ENCODE peak calls at places on chromosomes 4 and X, in six cellular contexts. L is prostate gland, Z is sigmoid colon, V is breast epithelium, J is upper lobe of left lung, M is stomach. I is an unnamed sample.
A peak's percentile ranks its signal among the peaks of the same experiment; 100 is the strongest.

GRCh38 chr4:71857713-71858451 is 74.0 kb upstream of the GC start:
- DNase-seq in L (no peak), Z (no peak), V (no peak), J (peak; percentile 20), M (peak; percentile 44), I (no peak)

GRCh38 chrX:135431886-135432285 is 10.1 kb downstream of the SMIM10L2A start:
- DNase-seq in L (no peak), Z (no peak), V (no peak), J (no peak), M (no peak), I (no peak)

GRCh38 chr4:19309365-19309764 is 942.3 kb upstream of the SLIT2 start:
- DNase-seq in L (no peak), Z (no peak), V (no peak), J (no peak), M (no peak), I (no peak)

GRCh38 chrX:148871422-148872152 is 371.2 kb downstream of the AFF2 start:
- DNase-seq in L (no peak), Z (no peak), V (peak; percentile 46), J (no peak), M (no peak), I (no peak)

GRCh38 chr4:137960371-137961050 is 281.6 kb downstream of the SLC7A11 start:
- DNase-seq in L (peak; percentile 14), Z (no peak), V (no peak), J (no peak), M (no peak), I (no peak)

GRCh38 chr4:76758290-76758882 is 139.6 kb downstream of the SOWAHB start:
- DNase-seq in L (no peak), Z (no peak), V (no peak), J (no peak), M (no peak), I (no peak)

GRCh38 chr4:15562623-15563022 is 92.5 kb downstream of the FBXL5 start:
- DNase-seq in L (no peak), Z (no peak), V (no peak), J (no peak), M (no peak), I (no peak)

GRCh38 chr4:3484057-3484973 is 21.2 kb downstream of the DOK7 start:
- DNase-seq in L (peak; percentile 83), Z (no peak), V (peak; percentile 88), J (no peak), M (peak; percentile 81), I (peak; percentile 44)

GRCh38 chr4:169956441-169956840 is 69.8 kb downstream of the MFAP3L start:
- DNase-seq in L (no peak), Z (no peak), V (no peak), J (no peak), M (no peak), I (no peak)

GRCh38 chr4:146340798-146341197 is 126.5 kb downstream of the REELD1 start:
- DNase-seq in L (no peak), Z (no peak), V (no peak), J (no peak), M (no peak), I (no peak)

GRCh38 chr4:137981277-137981676 is 260.9 kb downstream of the SLC7A11 start:
- DNase-seq in L (no peak), Z (no peak), V (no peak), J (no peak), M (no peak), I (no peak)

GRCh38 chrX:96707829-96708228 is 23.2 kb downstream of the DIAPH2 start:
- DNase-seq in L (no peak), Z (no peak), V (no peak), J (no peak), M (no peak), I (no peak)

GRCh38 chr4:38287090-38287843 is 327.1 kb downstream of the PTTG2 start:
- DNase-seq in L (no peak), Z (no peak), V (no peak), J (no peak), M (no peak), I (no peak)

GRCh38 chr4:115668396-115668795 is 555.0 kb upstream of the NDST4 start:
- DNase-seq in L (no peak), Z (no peak), V (no peak), J (no peak), M (no peak), I (no peak)

GRCh38 chrX:106894392-106894909 is 8.7 kb downstream of the RIPPLY1 start:
- DNase-seq in L (peak; percentile 15), Z (peak; percentile 78), V (peak; percentile 34), J (peak; percentile 61), M (peak; percentile 56), I (peak; percentile 45)

GRCh38 chrX:15447985-15448639 is 45.0 kb downstream of the PIR start:
- DNase-seq in L (no peak), Z (no peak), V (no peak), J (no peak), M (no peak), I (no peak)

GRCh38 chrX:48511561-48511960 is 2.8 kb downstream of the PORCN start:
- DNase-seq in L (no peak), Z (no peak), V (no peak), J (no peak), M (no peak), I (no peak)

GRCh38 chr4:73661646-73662119 is 41.4 kb upstream of the RASSF6 start:
- DNase-seq in L (no peak), Z (no peak), V (no peak), J (no peak), M (no peak), I (no peak)

GRCh38 chrX:78321809-78322208 is 5.6 kb downstream of the CYSLTR1 start:
- DNase-seq in L (peak; percentile 58), Z (no peak), V (no peak), J (peak; percentile 58), M (peak; percentile 30), I (peak; percentile 53)

GRCh38 chrX:16785247-16786138 is 773 bp upstream of the TXLNG start:
- DNase-seq in L (peak; percentile 10), Z (peak; percentile 69), V (peak; percentile 45), J (peak; percentile 45), M (peak; percentile 40), I (peak; percentile 46)

GRCh38 chr4:185346975-185347601 is 48.6 kb downstream of the LRP2BP start:
- DNase-seq in L (no peak), Z (no peak), V (no peak), J (no peak), M (no peak), I (no peak)

GRCh38 chr4:2321279-2322196 is 59.6 kb upstream of the MXD4 start:
- DNase-seq in L (no peak), Z (no peak), V (no peak), J (no peak), M (no peak), I (no peak)

GRCh38 chr4:88823058-88823919 is 125.7 kb upstream of the NAP1L5 start:
- DNase-seq in L (peak; percentile 83), Z (peak; percentile 97), V (peak; percentile 85), J (peak; percentile 97), M (peak; percentile 89), I (peak; percentile 90)
- TF ChIP-seq POLR2AphosphoS5 in L (peak; percentile 79), Z (peak; percentile 85), V (peak; percentile 52), J (peak; percentile 48), M (peak; percentile 88), I (peak; percentile 97)

DNA sequence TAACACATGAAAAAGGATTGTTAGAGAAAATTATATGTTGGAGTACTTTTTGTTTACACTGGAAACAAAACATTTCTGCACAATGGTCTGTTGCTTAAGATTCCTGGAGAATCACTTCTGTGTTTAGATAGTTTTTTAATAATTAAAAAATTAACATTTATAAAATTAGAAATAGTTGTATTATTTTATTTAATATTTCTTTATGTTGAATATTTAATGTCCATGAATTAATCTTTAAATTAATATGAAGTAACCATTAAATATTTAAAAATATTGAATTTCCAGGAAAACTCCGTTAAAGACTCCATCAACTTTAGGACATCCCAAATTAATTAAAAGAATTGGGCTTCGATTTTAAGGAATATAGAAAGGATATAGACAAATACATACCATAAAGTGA is 797.1 kb upstream of the GALNTL6 start:
- DNase-seq in L (no peak), Z (no peak), V (no peak), J (no peak), M (no peak), I (no peak)
- H3K4me1 ChIP-seq in L (no peaks in the 10 kb centered on the region), Z (no peaks in the 10 kb centered on the region), V (no peaks in the 10 kb centered on the region), J (no peaks in the 10 kb centered on the region), M (no peaks in the 10 kb centered on the region), I (no peaks in the 10 kb centered on the region)

GRCh38 chr4:12140864-12141263 is 712.2 kb upstream of the HS3ST1 start:
- DNase-seq in L (no peak), Z (no peak), V (no peak), J (no peak), M (no peak), I (no peak)

GRCh38 chr4:12145768-12146167 is 717.1 kb upstream of the HS3ST1 start:
- DNase-seq in L (no peak), Z (no peak), V (no peak), J (no peak), M (no peak), I (no peak)

GRCh38 chr4:12145106-12145505 is 716.4 kb upstream of the HS3ST1 start:
- DNase-seq in L (no peak), Z (no peak), V (no peak), J (no peak), M (no peak), I (no peak)

GRCh38 chr4:12146349-12146748 is 717.7 kb upstream of the HS3ST1 start:
- DNase-seq in L (no peak), Z (no peak), V (no peak), J (no peak), M (no peak), I (no peak)

DNA sequence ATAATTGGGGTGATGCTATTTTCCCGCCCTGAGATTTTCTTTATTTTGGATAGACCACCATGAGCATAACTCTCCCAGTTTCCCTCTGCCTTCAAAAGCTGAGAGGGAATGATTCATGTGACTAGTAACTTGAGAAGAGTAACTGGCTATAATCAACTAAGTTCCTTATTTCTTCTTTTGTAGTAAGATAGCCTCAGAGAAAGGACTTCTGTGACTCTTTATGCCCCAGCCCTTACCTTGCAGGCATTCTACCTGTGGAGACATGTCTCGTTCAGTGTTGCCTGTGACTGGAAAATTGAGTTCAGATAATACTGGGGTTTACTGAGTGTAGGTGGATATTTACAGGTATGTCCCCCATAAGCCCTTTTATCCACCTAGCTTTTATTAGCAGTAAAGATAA is 715.4 kb upstream of the HS3ST1 start:
- DNase-seq in L (no peak), Z (no peak), V (no peak), J (no peak), M (no peak), I (no peak)
- H3K9me3 ChIP-seq in L (no peaks in the 10 kb centered on the region), Z (no peaks in the 10 kb centered on the region), V (no peaks in the 10 kb centered on the region), J (no peaks in the 10 kb centered on the region), M (no peaks in the 10 kb centered on the region), I (no peaks in the 10 kb centered on the region)

DNA sequence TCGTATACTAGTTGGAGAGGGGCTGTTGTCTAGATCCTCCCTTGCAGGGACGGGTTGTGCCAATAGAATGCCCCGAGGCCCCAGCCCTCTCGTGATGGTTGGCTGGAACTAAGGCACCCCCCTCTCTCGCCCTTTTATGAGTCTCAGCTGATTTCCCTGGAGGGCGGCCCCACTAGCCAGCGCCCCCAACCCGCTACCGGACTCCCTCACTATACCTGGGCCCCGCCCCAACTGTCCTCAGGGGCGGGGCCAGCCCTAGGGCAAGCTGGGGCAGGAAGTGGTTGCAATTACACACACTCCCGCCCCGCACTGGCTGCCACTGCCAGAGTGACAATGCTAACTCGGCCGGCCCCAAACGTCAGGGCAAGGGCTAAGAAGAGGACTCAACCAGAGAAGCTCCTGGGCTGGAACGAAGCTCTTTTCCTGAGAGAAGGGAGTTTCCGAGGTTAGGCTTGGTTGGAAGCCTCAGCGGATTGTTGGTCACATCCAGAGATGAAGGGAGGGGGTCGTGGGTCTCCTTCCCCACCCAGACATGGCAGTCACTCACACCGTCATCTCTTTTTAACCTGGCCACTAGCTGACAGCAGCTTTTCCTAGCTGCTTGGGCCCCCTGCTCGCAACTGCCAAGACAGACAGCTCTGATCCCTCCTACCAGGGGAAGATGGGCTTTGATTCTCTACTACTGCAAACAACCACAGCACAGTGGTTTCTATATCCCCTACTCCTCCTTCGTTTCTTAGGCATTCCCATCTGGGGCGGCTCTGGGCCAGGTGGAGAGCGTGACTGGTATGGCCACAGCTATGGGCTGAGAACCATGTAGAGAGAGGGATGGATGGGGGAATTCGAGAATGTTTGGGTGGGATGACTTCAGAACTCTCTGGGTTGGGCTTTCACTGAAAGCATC is 21.0 kb upstream of the BCORL1 start:
- DNase-seq in L (peak; percentile 50), Z (peak; percentile 64), V (peak; percentile 67), J (peak; percentile 88), M (peak; percentile 75), I (peak; percentile 85)
- TF ChIP-seq POLR2AphosphoS5 in L (peak; percentile 14), Z (no peak), V (no peak), J (no peak), M (no peak), I (peak; percentile 68)